ENCODE peak calls at places on chromosomes 13 and 19, in seven cellular contexts. C is stromal cell of bone marrow; W is endothelial cell; J is left lung; X is non-pigmented ciliary epithelial cell; G is AG10803; Q is activated naive CD4-positive, alpha-beta T cell treated with anti-CD3 and anti-CD28 coated beads, Interleukin-2, amount 50 U/mL, for 16 hours. R is an unnamed sample.

GRCh38 chr19:8367327-8368001 is 3.5 kb downstream of the ANGPTL4 start:
- DNase-seq in X (peak; percentile 89), J (peak; percentile 84), G (peak; percentile 98), W (peak; percentile 54), C (peak; percentile 85), Q (no peak), R (peak; percentile 86)

GRCh38 chr19:54096642-54097106 is 3.9 kb downstream of the OSCAR start:
- DNase-seq in W (no peak), Q (no peak), G (peak; percentile 68), J (peak; percentile 80), C (peak; percentile 41), X (no peak), R (peak; percentile 65)

GRCh38 chr19:472005-472858 is 11.4 kb upstream of the SHC2 start:
- DNase-seq in X (no peak), C (no peak), W (no peak), Q (no peak), J (peak; percentile 51), G (no peak), R (no peak)

GRCh38 chr19:34651747-34652146 is 25.2 kb downstream of the SCGB2B2 start:
- DNase-seq in C (no peak), G (no peak), Q (no peak), W (no peak), J (no peak), X (no peak), R (no peak)

GRCh38 chr13:26872444-26873173 is 112.0 kb upstream of the GPR12 start:
- DNase-seq in X (no peak), J (no peak), Q (no peak), C (peak; percentile 5), G (peak; percentile 29), W (peak; percentile 80), R (peak; percentile 81)

GRCh38 chr13:97348569-97349100 is 85.3 kb upstream of the RAP2A start:
- DNase-seq in G (no peak), W (no peak), X (no peak), Q (no peak), C (no peak), J (no peak), R (no peak)

GRCh38 chr13:46571189-46571901 is 18.4 kb downstream of the LRCH1 start:
- DNase-seq in X (no peak), C (no peak), Q (no peak), G (peak; percentile 77), W (no peak), J (no peak), R (no peak)

GRCh38 chr13:114119196-114119595 is 13.2 kb downstream of the RASA3 start:
- DNase-seq in W (peak; percentile 81), Q (no peak), C (peak; percentile 72), X (peak; percentile 83), G (peak; percentile 91), J (peak; percentile 45), R (peak; percentile 94)

GRCh38 chr13:98413796-98414195 is 163.1 kb downstream of the STK24 start:
- DNase-seq in Q (no peak), J (no peak), G (no peak), X (no peak), W (no peak), C (no peak), R (no peak)

GRCh38 chr19:41302624-41303351 is 7.2 kb upstream of the CCDC97 start:
- DNase-seq in J (peak; percentile 82), C (no peak), X (no peak), W (no peak), G (no peak), Q (peak; percentile 58), R (no peak)

GRCh38 chr19:43594710-43595604 is 977 bp downstream of the IRGQ start:
- DNase-seq in J (peak; percentile 93), W (peak; percentile 70), G (peak; percentile 51), C (no peak), X (no peak), Q (peak; percentile 79), R (peak; percentile 84)

GRCh38 chr19:41339936-41340335 is 13.8 kb downstream of the TGFB1 start:
- DNase-seq in C (no peak), Q (no peak), J (no peak), W (no peak), G (peak; percentile 80), X (no peak), R (no peak)

GRCh38 chr19:8840708-8841107 is 8.5 kb downstream of the MBD3L1 start:
- DNase-seq in Q (no peak), J (no peak), G (no peak), X (no peak), W (no peak), C (no peak), R (no peak)

GRCh38 chr19:51440846-51441409 is 17.3 kb downstream of the SIGLEC8 start:
- DNase-seq in W (no peak), G (no peak), J (no peak), C (no peak), Q (peak; percentile 53), X (no peak), R (no peak)

GRCh38 chr19:2775556-2776430 is 7.3 kb downstream of the SGTA start:
- DNase-seq in X (no peak), G (peak; percentile 30), Q (peak; percentile 60), C (peak; percentile 70), W (no peak), J (peak; percentile 81), R (no peak)

GRCh38 chr19:2243274-2244121 is 5.6 kb upstream of the AMH start:
- DNase-seq in J (no peak), W (no peak), C (no peak), X (no peak), Q (no peak), G (no peak), R (no peak)